ENCODE peak calls at places on chromosomes 2 and 18, in nine cellular contexts. One of them, this sample, is unnamed.

GRCh38 chr2:120804446-120804845 is 68.8 kb downstream of the GLI2 start:
- DNase-seq in Peyer's patch: no peak
- DNase-seq in mesendoderm: no peak
- DNase-seq in MM.1S: no peak
- DNase-seq in H1: no peak
- DNase-seq in HCT116: no peak
- DNase-seq in DND-41: no peak
- DNase-seq in fibroblast of lung: no peak
- DNase-seq in mammary epithelial cell: no peak
- DNase-seq in this sample: no peak

GRCh38 chr2:105780606-105781005 is 35.9 kb downstream of the NCK2 start:
- DNase-seq in HCT116: no peak
- DNase-seq in H1: no peak
- DNase-seq in DND-41: no peak
- DNase-seq in mesendoderm: no peak
- DNase-seq in Peyer's patch: no peak
- DNase-seq in mammary epithelial cell: no peak
- DNase-seq in fibroblast of lung: no peak
- DNase-seq in MM.1S: no peak
- DNase-seq in this sample: no peak

GRCh38 chr18:67726882-67727281 is 210.4 kb upstream of the DSEL start:
- DNase-seq in DND-41: no peak
- DNase-seq in Peyer's patch: no peak
- DNase-seq in H1: no peak
- DNase-seq in MM.1S: peak; percentile 20
- DNase-seq in mammary epithelial cell: no peak
- DNase-seq in HCT116: no peak
- DNase-seq in mesendoderm: no peak
- DNase-seq in fibroblast of lung: no peak
- DNase-seq in this sample: no peak

GRCh38 chr2:55965966-55966365 is 42.4 kb upstream of the EFEMP1 start:
- DNase-seq in MM.1S: no peak
- DNase-seq in HCT116: no peak
- DNase-seq in H1: no peak
- DNase-seq in Peyer's patch: no peak
- DNase-seq in DND-41: no peak
- DNase-seq in mammary epithelial cell: no peak
- DNase-seq in fibroblast of lung: no peak
- DNase-seq in mesendoderm: peak; percentile 25
- DNase-seq in this sample: no peak

GRCh38 chr2:218301176-218301819 is 9.0 kb upstream of the TMBIM1 start:
- DNase-seq in mesendoderm: peak; percentile 92
- DNase-seq in fibroblast of lung: peak; percentile 83
- DNase-seq in DND-41: peak; percentile 90
- DNase-seq in MM.1S: peak; percentile 90
- DNase-seq in Peyer's patch: peak; percentile 78
- DNase-seq in HCT116: peak; percentile 91
- DNase-seq in H1: peak; percentile 76
- DNase-seq in mammary epithelial cell: peak; percentile 74
- DNase-seq in this sample: peak; percentile 83

GRCh38 chr2:189300917-189301316 is 121.4 kb upstream of the COL5A2 start:
- DNase-seq in H1: no peak
- DNase-seq in DND-41: peak; percentile 85
- DNase-seq in mammary epithelial cell: no peak
- DNase-seq in HCT116: no peak
- DNase-seq in Peyer's patch: no peak
- DNase-seq in mesendoderm: no peak
- DNase-seq in fibroblast of lung: no peak
- DNase-seq in MM.1S: peak; percentile 47
- DNase-seq in this sample: peak; percentile 15

GRCh38 chr2:101736233-101736632 is 38.7 kb downstream of the MAP4K4 start:
- DNase-seq in mammary epithelial cell: no peak
- DNase-seq in mesendoderm: no peak
- DNase-seq in MM.1S: no peak
- DNase-seq in fibroblast of lung: no peak
- DNase-seq in HCT116: no peak
- DNase-seq in Peyer's patch: no peak
- DNase-seq in H1: no peak
- DNase-seq in DND-41: no peak
- DNase-seq in this sample: no peak

GRCh38 chr18:50656396-50656795 is 96.5 kb downstream of the MAPK4 start:
- DNase-seq in fibroblast of lung: no peak
- DNase-seq in mammary epithelial cell: no peak
- DNase-seq in MM.1S: no peak
- DNase-seq in H1: no peak
- DNase-seq in Peyer's patch: no peak
- DNase-seq in mesendoderm: no peak
- DNase-seq in DND-41: no peak
- DNase-seq in HCT116: no peak
- DNase-seq in this sample: no peak

GRCh38 chr2:185227391-185227790 is 511.2 kb upstream of the FSIP2 start:
- DNase-seq in mammary epithelial cell: no peak
- DNase-seq in fibroblast of lung: no peak
- DNase-seq in mesendoderm: no peak
- DNase-seq in HCT116: no peak
- DNase-seq in H1: no peak
- DNase-seq in DND-41: no peak
- DNase-seq in MM.1S: no peak
- DNase-seq in Peyer's patch: no peak
- DNase-seq in this sample: no peak

GRCh38 chr18:46243673-46244072 is 139.5 kb downstream of the HAUS1 start:
- DNase-seq in mammary epithelial cell: no peak
- DNase-seq in mesendoderm: no peak
- DNase-seq in Peyer's patch: no peak
- DNase-seq in MM.1S: no peak
- DNase-seq in HCT116: no peak
- DNase-seq in DND-41: no peak
- DNase-seq in H1: no peak
- DNase-seq in fibroblast of lung: no peak
- DNase-seq in this sample: no peak

GRCh38 chr18:63199743-63200241 is 119.8 kb downstream of the BCL2 start:
- DNase-seq in mammary epithelial cell: no peak
- DNase-seq in fibroblast of lung: no peak
- DNase-seq in H1: no peak
- DNase-seq in MM.1S: no peak
- DNase-seq in HCT116: no peak
- DNase-seq in DND-41: peak; percentile 77
- DNase-seq in Peyer's patch: no peak
- DNase-seq in mesendoderm: no peak
- DNase-seq in this sample: peak; percentile 47

GRCh38 chr2:62604336-62604735 is 98.3 kb upstream of the TMEM17 start:
- DNase-seq in DND-41: no peak
- DNase-seq in mammary epithelial cell: peak; percentile 90
- DNase-seq in mesendoderm: no peak
- DNase-seq in H1: no peak
- DNase-seq in MM.1S: no peak
- DNase-seq in fibroblast of lung: no peak
- DNase-seq in HCT116: no peak
- DNase-seq in Peyer's patch: no peak
- DNase-seq in this sample: no peak

GRCh38 chr2:15307526-15307925 is 253.6 kb downstream of the NBAS start:
- DNase-seq in HCT116: no peak
- DNase-seq in mesendoderm: no peak
- DNase-seq in H1: no peak
- DNase-seq in fibroblast of lung: no peak
- DNase-seq in mammary epithelial cell: peak; percentile 31
- DNase-seq in MM.1S: no peak
- DNase-seq in Peyer's patch: no peak
- DNase-seq in DND-41: no peak
- DNase-seq in this sample: no peak
- H3K27ac ChIP-seq in HCT116: no peak overlapping the region
- H3K27ac ChIP-seq in mesendoderm: no peak overlapping the region
- H3K27ac ChIP-seq in H1: no peak overlapping the region
- H3K27ac ChIP-seq in fibroblast of lung: no peak overlapping the region
- H3K27ac ChIP-seq in mammary epithelial cell: no peak overlapping the region
- H3K27ac ChIP-seq in MM.1S: no peak overlapping the region
- H3K27ac ChIP-seq in Peyer's patch: no peak overlapping the region
- H3K27ac ChIP-seq in DND-41: no peak overlapping the region
- H3K27ac ChIP-seq in this sample: no peak overlapping the region

GRCh38 chr2:134249755-134250154 is 4.1 kb upstream of the MGAT5 start:
- DNase-seq in mesendoderm: no peak
- DNase-seq in MM.1S: no peak
- DNase-seq in DND-41: no peak
- DNase-seq in mammary epithelial cell: no peak
- DNase-seq in Peyer's patch: no peak
- DNase-seq in HCT116: no peak
- DNase-seq in H1: no peak
- DNase-seq in fibroblast of lung: no peak
- DNase-seq in this sample: no peak
- H3K4me1 ChIP-seq in mesendoderm: peaks cover 11% of the 10 kb centered on the region
- H3K4me1 ChIP-seq in MM.1S: peaks cover 90% of the 10 kb centered on the region
- H3K4me1 ChIP-seq in DND-41: peaks cover 22% of the 10 kb centered on the region
- H3K4me1 ChIP-seq in mammary epithelial cell: peaks cover 10% of the 10 kb centered on the region
- H3K4me1 ChIP-seq in Peyer's patch: peaks cover 68% of the 10 kb centered on the region
- H3K4me1 ChIP-seq in HCT116: no peaks in the 10 kb centered on the region
- H3K4me1 ChIP-seq in H1: no peaks in the 10 kb centered on the region
- H3K4me1 ChIP-seq in fibroblast of lung: peaks cover 5% of the 10 kb centered on the region
- H3K4me1 ChIP-seq in this sample: peaks cover 88% of the 10 kb centered on the region

GRCh38 chr2:96109931-96110511 is 6.3 kb downstream of the ADRA2B start:
- DNase-seq in H1: no peak
- DNase-seq in fibroblast of lung: no peak
- DNase-seq in mesendoderm: no peak
- DNase-seq in mammary epithelial cell: no peak
- DNase-seq in DND-41: no peak
- DNase-seq in Peyer's patch: peak; percentile 43
- DNase-seq in MM.1S: no peak
- DNase-seq in HCT116: no peak
- DNase-seq in this sample: no peak

GRCh38 chr2:96110621-96111256 is 5.6 kb downstream of the ADRA2B start:
- DNase-seq in MM.1S: no peak
- DNase-seq in mesendoderm: no peak
- DNase-seq in H1: no peak
- DNase-seq in DND-41: no peak
- DNase-seq in fibroblast of lung: no peak
- DNase-seq in mammary epithelial cell: no peak
- DNase-seq in HCT116: no peak
- DNase-seq in Peyer's patch: peak; percentile 45
- DNase-seq in this sample: no peak

GRCh38 chr2:96106991-96107882 is 9.1 kb downstream of the ADRA2B start:
- DNase-seq in H1: no peak
- DNase-seq in Peyer's patch: peak; percentile 31
- DNase-seq in mammary epithelial cell: no peak
- DNase-seq in HCT116: no peak
- DNase-seq in mesendoderm: no peak
- DNase-seq in DND-41: no peak
- DNase-seq in MM.1S: no peak
- DNase-seq in fibroblast of lung: no peak
- DNase-seq in this sample: no peak

GRCh38 chr2:96107883-96108551 is 8.4 kb downstream of the ADRA2B start:
- DNase-seq in Peyer's patch: peak; percentile 29
- DNase-seq in MM.1S: no peak
- DNase-seq in HCT116: no peak
- DNase-seq in H1: no peak
- DNase-seq in DND-41: no peak
- DNase-seq in fibroblast of lung: no peak
- DNase-seq in mammary epithelial cell: no peak
- DNase-seq in mesendoderm: peak; percentile 16
- DNase-seq in this sample: no peak

GRCh38 chr2:96108578-96109561 is 7.5 kb downstream of the ADRA2B start:
- DNase-seq in Peyer's patch: peak; percentile 43
- DNase-seq in H1: no peak
- DNase-seq in mesendoderm: peak; percentile 63
- DNase-seq in DND-41: no peak
- DNase-seq in fibroblast of lung: no peak
- DNase-seq in MM.1S: no peak
- DNase-seq in HCT116: no peak
- DNase-seq in mammary epithelial cell: no peak
- DNase-seq in this sample: no peak
- H3K4me3 ChIP-seq in Peyer's patch: no peak overlapping the region
- H3K4me3 ChIP-seq in H1: no peak overlapping the region
- H3K4me3 ChIP-seq in mesendoderm: no peak overlapping the region
- H3K4me3 ChIP-seq in DND-41: no peak overlapping the region
- H3K4me3 ChIP-seq in fibroblast of lung: no peak overlapping the region
- H3K4me3 ChIP-seq in MM.1S: no peak overlapping the region
- H3K4me3 ChIP-seq in HCT116: no peak overlapping the region
- H3K4me3 ChIP-seq in mammary epithelial cell: no peak overlapping the region
- H3K4me3 ChIP-seq in this sample: no peak overlapping the region

GRCh38 chr2:134773372-134774073 is 54.7 kb upstream of the TMEM163 start:
- DNase-seq in MM.1S: peak; percentile 42
- DNase-seq in DND-41: peak; percentile 23
- DNase-seq in HCT116: no peak
- DNase-seq in mammary epithelial cell: no peak
- DNase-seq in mesendoderm: peak; percentile 91
- DNase-seq in Peyer's patch: no peak
- DNase-seq in fibroblast of lung: no peak
- DNase-seq in H1: no peak
- DNase-seq in this sample: no peak
- H3K27ac ChIP-seq in MM.1S: no peak overlapping the region
- H3K27ac ChIP-seq in DND-41: peak overlapping the region; percentile 77
- H3K27ac ChIP-seq in HCT116: no peak overlapping the region
- H3K27ac ChIP-seq in mammary epithelial cell: no peak overlapping the region
- H3K27ac ChIP-seq in mesendoderm: peak overlapping the region; percentile 33
- H3K27ac ChIP-seq in Peyer's patch: no peak overlapping the region
- H3K27ac ChIP-seq in fibroblast of lung: no peak overlapping the region
- H3K27ac ChIP-seq in H1: no peak overlapping the region
- H3K27ac ChIP-seq in this sample: no peak overlapping the region

GRCh38 chr2:98487806-98488189 is 43.1 kb downstream of the INPP4A start:
- DNase-seq in Peyer's patch: no peak
- DNase-seq in HCT116: peak; percentile 39
- DNase-seq in DND-41: peak; percentile 61
- DNase-seq in fibroblast of lung: peak; percentile 21
- DNase-seq in mesendoderm: peak; percentile 57
- DNase-seq in H1: no peak
- DNase-seq in MM.1S: peak; percentile 96
- DNase-seq in mammary epithelial cell: no peak
- DNase-seq in this sample: peak; percentile 64
- H3K4me1 ChIP-seq in Peyer's patch: peaks cover 5% of the 10 kb centered on the region
- H3K4me1 ChIP-seq in HCT116: peaks cover 15% of the 10 kb centered on the region
- H3K4me1 ChIP-seq in DND-41: peaks cover 14% of the 10 kb centered on the region
- H3K4me1 ChIP-seq in fibroblast of lung: no peaks in the 10 kb centered on the region
- H3K4me1 ChIP-seq in mesendoderm: peaks cover 12% of the 10 kb centered on the region
- H3K4me1 ChIP-seq in H1: peaks cover 18% of the 10 kb centered on the region
- H3K4me1 ChIP-seq in MM.1S: peaks cover 93% of the 10 kb centered on the region
- H3K4me1 ChIP-seq in mammary epithelial cell: peaks cover 14% of the 10 kb centered on the region
- H3K4me1 ChIP-seq in this sample: peaks cover 95% of the 10 kb centered on the region

DNA sequence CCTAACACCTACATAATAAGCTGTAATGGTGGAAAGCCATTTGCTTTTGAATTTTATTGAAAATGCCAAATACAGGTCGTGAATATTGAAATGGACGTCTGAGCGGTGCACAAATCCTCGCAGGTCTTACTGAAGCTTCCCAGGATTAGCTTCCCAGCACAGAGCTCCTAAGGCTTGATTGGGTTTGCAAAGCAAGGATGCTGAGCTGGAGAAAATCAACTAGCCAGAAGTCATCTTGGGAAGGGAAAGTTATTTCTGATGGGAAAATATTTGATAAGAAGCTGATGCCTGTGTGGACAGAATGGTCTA is 40.9 kb upstream of the DAPL1 start:
- DNase-seq in H1: no peak
- DNase-seq in DND-41: no peak
- DNase-seq in mesendoderm: no peak
- DNase-seq in fibroblast of lung: no peak
- DNase-seq in mammary epithelial cell: no peak
- DNase-seq in MM.1S: no peak
- DNase-seq in HCT116: no peak
- DNase-seq in Peyer's patch: no peak
- DNase-seq in this sample: no peak
- H3K4me3 ChIP-seq in H1: no peak overlapping the region
- H3K4me3 ChIP-seq in DND-41: no peak overlapping the region
- H3K4me3 ChIP-seq in mesendoderm: no peak overlapping the region
- H3K4me3 ChIP-seq in fibroblast of lung: no peak overlapping the region
- H3K4me3 ChIP-seq in mammary epithelial cell: no peak overlapping the region
- H3K4me3 ChIP-seq in MM.1S: no peak overlapping the region
- H3K4me3 ChIP-seq in HCT116: no peak overlapping the region
- H3K4me3 ChIP-seq in Peyer's patch: no peak overlapping the region
- H3K4me3 ChIP-seq in this sample: no peak overlapping the region

GRCh38 chr2:172452845-172453244 is 25.5 kb downstream of the ITGA6 start:
- DNase-seq in mesendoderm: no peak
- DNase-seq in mammary epithelial cell: no peak
- DNase-seq in HCT116: no peak
- DNase-seq in Peyer's patch: no peak
- DNase-seq in fibroblast of lung: no peak
- DNase-seq in H1: no peak
- DNase-seq in DND-41: no peak
- DNase-seq in MM.1S: no peak
- DNase-seq in this sample: no peak
- H3K27ac ChIP-seq in mesendoderm: no peak overlapping the region
- H3K27ac ChIP-seq in mammary epithelial cell: no peak overlapping the region
- H3K27ac ChIP-seq in HCT116: no peak overlapping the region
- H3K27ac ChIP-seq in Peyer's patch: no peak overlapping the region
- H3K27ac ChIP-seq in fibroblast of lung: no peak overlapping the region
- H3K27ac ChIP-seq in H1: no peak overlapping the region
- H3K27ac ChIP-seq in DND-41: no peak overlapping the region
- H3K27ac ChIP-seq in MM.1S: no peak overlapping the region
- H3K27ac ChIP-seq in this sample: no peak overlapping the region

This sample was measured in CD8-positive, alpha-beta T cell.